ENCODE peak calls at places on chromosome X, in six cellular contexts. D, Z, X, F, H and P are unnamed samples. For H3K9me3, the result is how much of the 10 kb centered on the place peaks cover.

GRCh38 chrX:77743720-77744119 is 42.3 kb downstream of the ATRX start:
- DNase-seq in H (peak), F (no peak), Z (no peak), X (no peak), D (no peak), P (no peak)

GRCh38 chrX:108072746-108073145 is 18.6 kb downstream of the PSMD10 start:
- DNase-seq in X (no peak), F (no peak), Z (peak), H (peak), D (no peak), P (no peak)

GRCh38 chrX:9880237-9880636 is 86.9 kb upstream of the CLDN34 start:
- DNase-seq in H (no peak), F (no peak), Z (no peak), X (no peak), D (no peak), P (no peak)

GRCh38 chrX:38335382-38335781 is 8.1 kb upstream of the RPGR start:
- DNase-seq in D (no peak), Z (no peak), F (no peak), X (no peak), H (no peak), P (no peak)

GRCh38 chrX:12332786-12333347 is 194.6 kb downstream of the FRMPD4 start:
- DNase-seq in H (no peak), D (no peak), Z (no peak), F (no peak), X (no peak), P (no peak)

GRCh38 chrX:9687899-9688298 is 77.7 kb downstream of the GPR143 start:
- DNase-seq in Z (no peak), X (no peak), D (no peak), H (no peak), F (no peak), P (no peak)

GRCh38 chrX:153673398-153674218 is at the start of gene PNCK:
- DNase-seq in H (no peak), X (no peak), F (no peak), D (no peak), Z (no peak), P (no peak)

GRCh38 chrX:76148011-76148665 is 24.7 kb upstream of the PBDC1 start:
- DNase-seq in D (no peak), Z (peak), F (no peak), X (no peak), H (peak), P (no peak)

GRCh38 chrX:119468930-119469635 is 839 bp downstream of the SLC25A5 start:
- DNase-seq in H (peak), Z (peak), X (peak), D (peak), F (peak), P (peak)

GRCh38 chrX:129037389-129037788 is 485.9 kb downstream of the SMARCA1 start:
- DNase-seq in D (no peak), F (no peak), X (no peak), H (no peak), Z (no peak), P (no peak)

GRCh38 chrX:128287693-128288092 is 235.5 kb upstream of the ACTRT1 start:
- DNase-seq in X (no peak), D (no peak), H (no peak), F (no peak), Z (no peak), P (no peak)

GRCh38 chrX:10450229-10450958 is 170.0 kb downstream of the MID1 start:
- DNase-seq in X (no peak), D (no peak), H (peak), Z (peak), F (no peak), P (no peak)

GRCh38 chrX:154696328-154697045 is 43.1 kb upstream of the CTAG2 start:
- DNase-seq in D (no peak), H (peak), X (no peak), Z (peak), F (no peak), P (no peak)

GRCh38 chrX:111511477-111511876 is at the start of gene SERTM2:
- DNase-seq in H (peak), D (no peak), X (no peak), Z (no peak), F (peak), P (no peak)

GRCh38 chrX:132612990-132613564 is 124.2 kb upstream of the MBNL3 start:
- DNase-seq in F (peak), X (no peak), Z (peak), H (peak), D (no peak), P (peak)

GRCh38 chrX:111492085-111492484 is 19.4 kb upstream of the SERTM2 start:
- DNase-seq in D (no peak), F (no peak), X (no peak), Z (no peak), H (no peak), P (no peak)

GRCh38 chrX:68942797-68943196 is 114.0 kb downstream of the EFNB1 start:
- DNase-seq in H (no peak), F (no peak), D (no peak), X (no peak), Z (no peak), P (no peak)

GRCh38 chrX:153794897-153795816 is 689 bp downstream of the SSR4 start:
- DNase-seq in X (no peak), D (no peak), Z (peak), F (no peak), H (no peak), P (no peak)

GRCh38 chrX:140071037-140071436 is 105.7 kb upstream of the CXorf66 start:
- DNase-seq in F (no peak), D (no peak), Z (no peak), H (no peak), X (no peak), P (no peak)

GRCh38 chrX:1400731-1401471 is 9.0 kb upstream of the SLC25A6 start:
- DNase-seq in Z (no peak), X (no peak), D (no peak), H (no peak), F (peak), P (peak)

GRCh38 chrX:373641-374471 is 12.9 kb downstream of the PPP2R3B start:
- DNase-seq in Z (peak), X (no peak), D (peak), F (peak), H (peak), P (no peak)

GRCh38 chrX:372856-373640 is 13.7 kb downstream of the PPP2R3B start:
- DNase-seq in X (no peak), F (no peak), D (no peak), H (peak), Z (no peak), P (no peak)

GRCh38 chrX:370244-370962 is 16.3 kb downstream of the PPP2R3B start:
- DNase-seq in F (no peak), Z (no peak), X (no peak), D (no peak), H (no peak), P (no peak)

GRCh38 chrX:370963-371745 is 15.6 kb downstream of the PPP2R3B start:
- DNase-seq in D (no peak), F (no peak), H (no peak), X (no peak), Z (no peak), P (no peak)

GRCh38 chrX:371907-372306 is 14.8 kb downstream of the PPP2R3B start:
- DNase-seq in H (no peak), D (no peak), F (peak), X (no peak), Z (no peak), P (no peak)
- H3K9me3 ChIP-seq in H (under half), D (under half), F (under half), X (under half), Z (under half), P (under half)

GRCh38 chrX:151958101-151958500 is 16.4 kb downstream of the GABRE start:
- DNase-seq in F (no peak), D (no peak), X (peak), Z (no peak), H (no peak), P (no peak)
- H3K9me3 ChIP-seq in F (under half), D (under half), X (under half), Z (under half), H (under half), P (under half)

GRCh38 chrX:145506225-145506624 is 258.9 kb downstream of the SPANXN1 start:
- DNase-seq in Z (no peak), H (no peak), F (no peak), D (no peak), X (no peak), P (no peak)
- H3K9me3 ChIP-seq in Z (under half), H (under half), F (under half), D (under half), X (under half), P (under half)

GRCh38 chrX:25442501-25442900 is 426.7 kb upstream of the ARX start:
- DNase-seq in Z (peak), F (peak), X (no peak), H (no peak), D (no peak), P (no peak)
- H3K9me3 ChIP-seq in Z (under half), F (under half), X (under half), H (under half), D (under half), P (under half)

GRCh38 chrX:42943051-42943450 is 165.1 kb upstream of the PPP1R2C start:
- DNase-seq in X (no peak), F (no peak), H (no peak), Z (no peak), D (no peak), P (no peak)
- H3K9me3 ChIP-seq in X (under half), F (under half), H (under half), Z (under half), D (under half), P (under half)

GRCh38 chrX:44152867-44153266 is 179.7 kb upstream of the NDP start:
- DNase-seq in F (no peak), Z (peak), X (no peak), D (no peak), H (peak), P (no peak)

GRCh38 chrX:44157858-44158257 is 184.7 kb upstream of the NDP start:
- DNase-seq in H (no peak), D (no peak), F (no peak), X (no peak), Z (no peak), P (peak)

GRCh38 chrX:44157293-44157692 is 184.1 kb upstream of the NDP start:
- DNase-seq in X (no peak), D (no peak), F (no peak), Z (peak), H (no peak), P (no peak)

DNA sequence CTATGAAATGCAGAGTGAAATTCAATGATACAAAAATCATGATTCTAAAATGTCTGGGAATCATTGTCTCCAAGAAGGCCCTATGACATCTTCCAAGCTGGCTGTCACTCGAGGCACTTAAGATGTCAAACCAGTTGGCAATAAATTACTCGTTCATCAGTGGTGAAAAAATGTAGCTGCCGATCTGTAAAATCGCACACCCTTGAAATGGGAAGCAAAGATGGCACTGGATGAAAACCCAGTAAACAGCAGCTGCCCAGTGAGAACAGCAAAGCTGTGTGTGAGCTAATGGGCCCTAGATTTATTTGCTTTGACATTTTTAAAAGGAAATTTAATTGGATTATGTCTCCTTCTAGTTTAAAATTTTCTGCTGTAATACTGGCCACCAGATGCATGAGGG is 181.9 kb upstream of the NDP start:
- DNase-seq in H (no peak), X (no peak), D (no peak), Z (no peak), F (no peak), P (no peak)
- H3K9me3 ChIP-seq in H (under half), X (under half), D (under half), Z (under half), F (under half), P (under half)

GRCh38 chrX:64379924-64380323 is 15.3 kb downstream of the MTMR8 start:
- DNase-seq in X (no peak), F (no peak), D (no peak), Z (no peak), H (no peak), P (no peak)
- H3K9me3 ChIP-seq in X (under half), F (under half), D (under half), Z (under half), H (under half), P (under half)